ENCODE peak calls at places on chromosomes 4 and X, in six cellular contexts. U is suprapubic skin, G is omental fat pad, C is left lung, Q is upper lobe of right lung, N is endothelial cell of umbilical vein. Y is an unnamed sample.

GRCh38 chrX:78571849-78572248 is 87.3 kb downstream of the RTL3 start:
- DNase-seq in N (no peak), G (no peak), C (no peak), Q (no peak), U (no peak), Y (no peak)

GRCh38 chrX:120752431-120753128 is 122.7 kb upstream of the C1GALT1C1 start:
- DNase-seq in C (no peak), Q (no peak), U (no peak), G (no peak), N (no peak), Y (no peak)

GRCh38 chrX:150146271-150146888 is 208.1 kb upstream of the EOLA2 start:
- DNase-seq in G (no peak), N (no peak), C (no peak), Q (no peak), U (no peak), Y (no peak)

GRCh38 chrX:155070663-155070974 is 317 bp downstream of the CMC4 start:
- DNase-seq in U (peak), N (peak), G (no peak), C (no peak), Q (no peak), Y (no peak)

GRCh38 chrX:136028383-136028984 is 43.2 kb downstream of the SLC9A6 start:
- DNase-seq in C (no peak), G (no peak), U (no peak), Q (no peak), N (peak), Y (no peak)

GRCh38 chr4:26331380-26331945 is 10.6 kb downstream of the RBPJ start:
- DNase-seq in N (no peak), G (no peak), Q (no peak), C (no peak), U (no peak), Y (no peak)

GRCh38 chr4:169164669-169165415 is 105.9 kb downstream of the SH3RF1 start:
- DNase-seq in U (no peak), N (no peak), C (no peak), Q (no peak), G (no peak), Y (no peak)

GRCh38 chrX:154074199-154074598 is 23.3 kb downstream of the MECP2 start:
- DNase-seq in N (peak), U (no peak), C (no peak), Q (no peak), G (no peak), Y (no peak)

GRCh38 chrX:139091878-139092277 is 380.4 kb upstream of the FGF13 start:
- DNase-seq in Q (no peak), N (no peak), C (no peak), G (no peak), U (no peak), Y (no peak)

GRCh38 chr4:173319696-173320095 is 14.5 kb downstream of the HMGB2 start:
- DNase-seq in C (no peak), Q (no peak), U (no peak), N (no peak), G (no peak), Y (no peak)

GRCh38 chr4:45280121-45280520 is 553.8 kb upstream of the GNPDA2 start:
- DNase-seq in N (no peak), U (no peak), C (no peak), G (no peak), Q (no peak), Y (no peak)

GRCh38 chrX:120301960-120302359 is 9.3 kb downstream of the TMEM255A start:
- DNase-seq in U (no peak), N (no peak), Q (no peak), C (no peak), G (no peak), Y (no peak)

GRCh38 chr4:39526810-39527295 is 386 bp downstream of the UGDH start:
- DNase-seq in C (no peak), U (no peak), G (no peak), Q (no peak), N (no peak), Y (no peak)

GRCh38 chr4:77454858-77455257 is 150.8 kb upstream of the CXCL13 start:
- DNase-seq in Q (no peak), N (peak), C (no peak), G (no peak), U (no peak), Y (no peak)

GRCh38 chr4:162015090-162015489 is 148.7 kb downstream of the FSTL5 start:
- DNase-seq in G (no peak), Q (no peak), U (no peak), N (peak), C (no peak), Y (no peak)

GRCh38 chr4:117491531-117491930 is 406.2 kb upstream of the TRAM1L1 start:
- DNase-seq in Q (no peak), N (no peak), U (no peak), C (no peak), G (no peak), Y (no peak)

GRCh38 chr4:8368061-8368481 is 72.5 kb downstream of the ACOX3 start:
- DNase-seq in N (no peak), U (no peak), C (peak), Q (peak), G (no peak), Y (no peak)

GRCh38 chrX:14497184-14497666 is 32.1 kb upstream of the GLRA2 start:
- DNase-seq in Q (no peak), U (no peak), N (no peak), C (no peak), G (no peak), Y (no peak)

GRCh38 chr4:163591614-163592020 is 97.1 kb downstream of the TMA16 start:
- DNase-seq in C (no peak), Q (no peak), N (no peak), G (no peak), U (no peak), Y (no peak)

GRCh38 chr4:165425629-165426028 is 46.8 kb downstream of the CPE start:
- DNase-seq in C (no peak), Q (no peak), G (no peak), N (no peak), U (no peak), Y (no peak)

GRCh38 chr4:13968723-13969122 is 341.2 kb upstream of the BOD1L1 start:
- DNase-seq in N (no peak), G (no peak), U (no peak), Q (no peak), C (no peak), Y (no peak)

GRCh38 chr4:78059524-78059889 is 2.4 kb downstream of the FRAS1 start:
- DNase-seq in U (peak), N (peak), G (no peak), C (no peak), Q (no peak), Y (no peak)

GRCh38 chr4:82360298-82361177 is 13.3 kb downstream of the HNRNPD start:
- DNase-seq in C (no peak), U (no peak), G (no peak), N (peak), Q (no peak), Y (no peak)

GRCh38 chr4:54333657-54334056 is 104.6 kb downstream of the PDGFRA start:
- DNase-seq in N (no peak), U (no peak), Q (no peak), G (no peak), C (no peak), Y (no peak)

GRCh38 chr4:57020467-57021101 is 41.9 kb downstream of the POLR2B start:
- DNase-seq in C (no peak), Q (no peak), U (no peak), N (peak), G (no peak), Y (no peak)

GRCh38 chr4:5979981-5980380 is 38.2 kb downstream of the C4orf50 start:
- DNase-seq in Q (peak), N (no peak), G (no peak), U (no peak), C (no peak), Y (no peak)

GRCh38 chr4:123892368-123892961 is 495.9 kb downstream of the SPRY1 start:
- DNase-seq in U (no peak), N (peak), G (no peak), Q (no peak), C (no peak), Y (no peak)

GRCh38 chr4:4831825-4832224 is 27.6 kb upstream of the MSX1 start:
- DNase-seq in G (no peak), U (no peak), Q (no peak), N (no peak), C (no peak), Y (no peak)

GRCh38 chr4:185088899-185089298 is 54.2 kb upstream of the SLC25A4 start:
- DNase-seq in Q (no peak), N (no peak), C (no peak), G (no peak), U (no peak), Y (no peak)
- TF ChIP-seq CTCF in Q (no peak), N (no peak), C (no peak), G (no peak), U (no peak), Y (no peak)

DNA sequence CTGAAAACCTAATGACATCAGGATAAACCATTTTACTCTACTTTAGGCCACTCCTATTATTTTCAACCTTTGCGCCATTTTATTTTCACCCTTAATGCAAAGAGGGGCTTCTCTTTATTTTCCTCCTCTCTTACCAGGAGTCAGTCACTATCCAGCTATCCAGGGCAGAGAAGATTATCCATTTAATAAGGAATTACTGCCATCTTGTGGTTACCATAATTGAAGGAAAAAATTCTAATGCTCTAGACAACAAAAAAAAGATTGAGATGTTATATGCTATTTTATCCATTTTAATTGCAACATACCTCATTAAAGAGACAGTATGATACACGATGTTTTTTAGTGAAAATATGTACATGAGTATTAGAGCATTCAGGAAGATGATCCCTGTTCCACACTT is 514.5 kb upstream of the FAM241A start:
- DNase-seq in U (no peak), Q (no peak), C (no peak), G (no peak), N (peak), Y (no peak)
- TF ChIP-seq CTCF in U (peak), Q (peak), C (no peak), G (no peak), N (peak), Y (peak)

GRCh38 chr4:113783289-113783688 is 21.8 kb upstream of the CAMK2D start:
- DNase-seq in U (no peak), N (no peak), G (no peak), C (no peak), Q (no peak), Y (no peak)

GRCh38 chr4:113776679-113777078 is 15.1 kb upstream of the CAMK2D start:
- DNase-seq in Q (no peak), C (no peak), G (no peak), N (no peak), U (no peak), Y (no peak)

GRCh38 chr4:113776016-113776415 is 14.5 kb upstream of the CAMK2D start:
- DNase-seq in U (no peak), G (no peak), C (no peak), Q (no peak), N (no peak), Y (no peak)

GRCh38 chr4:113784497-113785254 is 23.1 kb upstream of the CAMK2D start:
- DNase-seq in G (no peak), C (no peak), U (no peak), Q (no peak), N (peak), Y (no peak)

GRCh38 chr4:113781439-113782040 is 20.0 kb upstream of the CAMK2D start:
- DNase-seq in G (no peak), U (no peak), C (no peak), N (peak), Q (no peak), Y (no peak)
- TF ChIP-seq CTCF in G (no peak), U (peak), C (peak), N (peak), Q (peak), Y (peak)

GRCh38 chr4:52861879-52862604 is at the start of gene RASL11B:
- DNase-seq in U (peak), C (peak), G (peak), N (peak), Q (peak), Y (peak)
- TF ChIP-seq CTCF in U (peak), C (peak), G (no peak), N (no peak), Q (peak), Y (no peak)

GRCh38 chrX:30504309-30504708 is 73.3 kb downstream of the TASL start:
- DNase-seq in Q (no peak), U (no peak), N (peak), G (no peak), C (no peak), Y (no peak)
- TF ChIP-seq CTCF in Q (peak), U (no peak), N (no peak), G (no peak), C (peak), Y (peak)

DNA sequence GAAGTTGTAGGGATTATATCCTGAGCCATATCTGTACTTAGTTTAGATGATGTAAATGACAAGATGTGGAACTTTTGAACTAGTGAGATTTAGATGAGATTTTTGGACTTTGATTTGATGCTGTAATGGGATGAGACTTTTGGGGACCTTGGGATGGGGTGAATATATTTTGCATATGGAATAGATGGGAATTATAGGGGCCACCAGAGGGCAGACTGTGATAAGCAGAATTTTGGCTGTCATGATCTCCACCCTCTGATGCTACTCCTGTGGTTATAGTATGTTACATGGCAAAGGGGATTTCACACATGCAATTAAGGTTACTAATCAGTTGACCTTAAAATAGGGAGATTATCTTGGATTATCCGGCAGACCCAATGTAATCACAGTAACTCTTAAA is 214.0 kb upstream of the NHS start:
- DNase-seq in G (no peak), N (no peak), C (no peak), U (no peak), Q (no peak), Y (no peak)
- TF ChIP-seq CTCF in G (no peak), N (no peak), C (no peak), U (no peak), Q (no peak), Y (no peak)

DNA sequence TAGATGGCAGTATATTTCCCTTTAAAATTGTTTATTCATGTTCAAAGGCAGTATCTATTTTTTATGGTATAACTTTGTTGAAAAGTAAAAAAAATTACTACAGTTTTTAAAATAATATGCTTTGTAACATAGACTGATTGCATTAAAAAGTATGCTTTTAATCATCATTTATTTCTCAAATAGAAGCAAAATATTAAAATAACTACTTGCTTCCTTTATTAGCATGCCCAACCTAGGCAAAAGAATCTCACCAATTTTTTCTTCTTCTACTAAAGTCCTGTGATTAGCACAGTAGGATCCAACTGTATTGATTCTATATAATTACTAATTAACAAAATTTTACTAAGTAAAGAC is 69.6 kb upstream of the NFKB1 start:
- DNase-seq in C (no peak), G (no peak), N (no peak), Q (no peak), U (no peak), Y (no peak)
- TF ChIP-seq CTCF in C (no peak), G (no peak), N (no peak), Q (no peak), U (no peak), Y (no peak)

DNA sequence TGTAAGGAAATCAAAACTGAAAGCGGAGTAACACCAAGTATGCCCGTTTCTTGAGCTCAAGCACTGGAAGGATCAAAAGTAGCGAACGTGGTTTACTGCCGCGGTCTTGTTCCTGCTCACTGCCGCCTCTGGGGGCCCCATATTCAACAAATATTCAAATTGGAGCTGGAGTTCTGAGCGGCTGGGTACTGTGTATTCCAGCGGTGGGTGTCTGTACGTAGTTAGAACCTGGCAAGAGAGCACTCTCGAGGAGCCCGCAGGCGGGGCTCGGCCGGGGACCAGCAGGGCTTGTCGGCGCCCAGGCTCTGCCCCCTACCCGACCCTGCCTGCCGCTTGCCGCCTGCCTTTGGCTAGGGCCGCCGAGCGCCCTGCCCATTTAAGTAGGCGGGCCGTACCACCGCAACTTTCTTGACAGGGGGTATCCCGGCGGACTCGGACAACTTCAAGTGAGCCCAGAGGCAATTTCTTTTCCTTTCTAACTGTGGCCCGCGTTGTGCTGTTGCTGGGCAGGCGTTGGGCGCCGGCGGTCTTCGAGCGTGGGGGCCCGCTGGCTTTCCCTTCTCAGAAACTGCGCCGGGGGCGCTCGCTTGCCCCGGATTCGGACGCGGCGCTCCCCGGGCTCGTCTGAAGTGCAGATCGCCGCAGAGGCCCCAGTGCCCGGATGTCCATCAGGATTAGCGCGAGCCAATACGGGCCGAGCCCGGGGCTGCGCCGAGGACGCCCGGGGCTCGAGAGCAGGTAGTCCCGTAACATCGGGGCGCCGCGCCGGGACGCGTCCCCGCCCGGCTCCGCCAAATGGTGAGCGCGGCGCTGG is 71.9 kb downstream of the AFF1 start:
- DNase-seq in U (peak), N (peak), C (peak), G (peak), Q (peak), Y (peak)
- TF ChIP-seq CTCF in U (peak), N (peak), C (no peak), G (no peak), Q (peak), Y (peak)

DNA sequence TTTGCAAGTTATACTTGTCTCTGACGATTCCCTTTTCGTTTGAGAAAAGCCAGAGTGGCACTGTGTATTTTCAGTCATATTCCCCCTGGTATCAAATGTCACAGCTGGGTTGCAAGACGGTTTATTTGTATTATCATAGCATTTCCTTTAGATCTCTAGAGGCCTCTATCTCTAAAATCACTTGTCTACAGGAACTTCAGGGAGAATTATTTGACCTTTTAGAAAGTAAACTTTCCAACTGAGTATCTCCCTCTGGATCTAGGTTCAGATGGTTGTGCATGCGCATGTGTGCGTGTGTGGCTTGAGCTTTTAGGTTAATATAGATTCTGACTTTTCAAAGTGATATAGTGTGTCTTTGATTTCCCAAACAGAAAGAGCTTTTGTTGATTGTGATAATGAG is 15.1 kb upstream of the TAB3 start:
- DNase-seq in Q (no peak), G (no peak), C (no peak), N (no peak), U (no peak), Y (no peak)
- TF ChIP-seq CTCF in Q (no peak), G (no peak), C (no peak), N (no peak), U (no peak), Y (no peak)

Y was measured in mesothelial cell of epicardium.